ENCODE peak calls at places on chromosome 5, in four cellular contexts. H is A549, G is HepG2, B is WTC11. E is an unnamed sample.

GRCh38 chr5:24510523-24510988 is 134.2 kb downstream of the CDH10 start:
- DNase-seq in H (peak), G (peak), B (no peak), E (no peak)

GRCh38 chr5:151492729-151493128 is 45.3 kb downstream of the SLC36A1 start:
- DNase-seq in H (peak), G (no peak), B (no peak), E (no peak)

GRCh38 chr5:175718401-175719108 is 60.7 kb downstream of the HRH2 start:
- DNase-seq in H (peak), G (no peak), B (peak), E (peak)

GRCh38 chr5:164600166-164600715 is 1094.8 kb downstream of the MAT2B start:
- DNase-seq in H (no peak), G (no peak), B (no peak), E (no peak)

GRCh38 chr5:68771221-68771620 is 322.6 kb upstream of the SLC30A5 start:
- DNase-seq in H (no peak), G (no peak), B (no peak), E (no peak)

GRCh38 chr5:80070338-80071056 is 35.3 kb downstream of the THBS4 start:
- DNase-seq in H (no peak), G (no peak), B (no peak), E (no peak)

GRCh38 chr5:17882760-17883488 is 248.7 kb downstream of the TAF11L14 start:
- DNase-seq in H (peak), G (no peak), B (peak), E (no peak)

GRCh38 chr5:153441997-153442396 is 48.5 kb upstream of the GRIA1 start:
- DNase-seq in H (no peak), G (no peak), B (no peak), E (no peak)

GRCh38 chr5:157819502-157820125 is 39.3 kb downstream of the CLINT1 start:
- DNase-seq in H (no peak), G (peak), B (no peak), E (no peak)

GRCh38 chr5:82991059-82991458 is 86.1 kb downstream of the TMEM167A start:
- DNase-seq in H (no peak), G (no peak), B (no peak), E (no peak)

GRCh38 chr5:140282266-140282665 is 20.6 kb downstream of the PFDN1 start:
- DNase-seq in H (no peak), G (no peak), B (no peak), E (no peak)

GRCh38 chr5:52786937-52787599 is 648 bp upstream of the ITGA1 start:
- DNase-seq in H (peak), G (peak), B (peak), E (no peak)

GRCh38 chr5:171152382-171152781 is 156.7 kb upstream of the TLX3 start:
- DNase-seq in H (peak), G (no peak), B (no peak), E (peak)

GRCh38 chr5:168693297-168693696 is 114.1 kb upstream of the PANK3 start:
- DNase-seq in H (no peak), G (no peak), B (no peak), E (peak)

GRCh38 chr5:173554989-173555705 is 61.3 kb downstream of the BOD1 start:
- DNase-seq in H (no peak), G (peak), B (no peak), E (no peak)

GRCh38 chr5:125148706-125149105 is 402.3 kb upstream of the ZNF608 start:
- DNase-seq in H (no peak), G (no peak), B (no peak), E (no peak)

GRCh38 chr5:81779125-81779934 is 28.4 kb upstream of the SSBP2 start:
- DNase-seq in H (no peak), G (no peak), B (no peak), E (no peak)

GRCh38 chr5:168916852-168917251 is 337.7 kb upstream of the PANK3 start:
- DNase-seq in H (no peak), G (no peak), B (no peak), E (no peak)

GRCh38 chr5:98168862-98169261 is 604.6 kb upstream of the RGMB start:
- DNase-seq in H (no peak), G (no peak), B (no peak), E (no peak)

GRCh38 chr5:5409151-5409810 is 13.2 kb upstream of the ICE1 start:
- DNase-seq in H (peak), G (no peak), B (no peak), E (no peak)

GRCh38 chr5:151085517-151086031 is 4.7 kb upstream of the TNIP1 start:
- DNase-seq in H (peak), G (no peak), B (no peak), E (no peak)

GRCh38 chr5:173910215-173910614 is 22.1 kb downstream of the CPEB4 start:
- DNase-seq in H (no peak), G (no peak), B (no peak), E (no peak)

GRCh38 chr5:151198861-151199260 is 25.0 kb downstream of the CCDC69 start:
- DNase-seq in H (no peak), G (no peak), B (no peak), E (no peak)

GRCh38 chr5:108379722-108380530 is 2.0 kb downstream of the FBXL17 start:
- DNase-seq in H (no peak), G (peak), B (no peak), E (no peak)

GRCh38 chr5:146400206-146400605 is 46.9 kb upstream of the TCERG1 start:
- DNase-seq in H (no peak), G (no peak), B (no peak), E (no peak)

GRCh38 chr5:134873494-134873893 is 677 bp upstream of the TXNDC15 start:
- DNase-seq in H (no peak), G (no peak), B (no peak), E (peak)

DNA sequence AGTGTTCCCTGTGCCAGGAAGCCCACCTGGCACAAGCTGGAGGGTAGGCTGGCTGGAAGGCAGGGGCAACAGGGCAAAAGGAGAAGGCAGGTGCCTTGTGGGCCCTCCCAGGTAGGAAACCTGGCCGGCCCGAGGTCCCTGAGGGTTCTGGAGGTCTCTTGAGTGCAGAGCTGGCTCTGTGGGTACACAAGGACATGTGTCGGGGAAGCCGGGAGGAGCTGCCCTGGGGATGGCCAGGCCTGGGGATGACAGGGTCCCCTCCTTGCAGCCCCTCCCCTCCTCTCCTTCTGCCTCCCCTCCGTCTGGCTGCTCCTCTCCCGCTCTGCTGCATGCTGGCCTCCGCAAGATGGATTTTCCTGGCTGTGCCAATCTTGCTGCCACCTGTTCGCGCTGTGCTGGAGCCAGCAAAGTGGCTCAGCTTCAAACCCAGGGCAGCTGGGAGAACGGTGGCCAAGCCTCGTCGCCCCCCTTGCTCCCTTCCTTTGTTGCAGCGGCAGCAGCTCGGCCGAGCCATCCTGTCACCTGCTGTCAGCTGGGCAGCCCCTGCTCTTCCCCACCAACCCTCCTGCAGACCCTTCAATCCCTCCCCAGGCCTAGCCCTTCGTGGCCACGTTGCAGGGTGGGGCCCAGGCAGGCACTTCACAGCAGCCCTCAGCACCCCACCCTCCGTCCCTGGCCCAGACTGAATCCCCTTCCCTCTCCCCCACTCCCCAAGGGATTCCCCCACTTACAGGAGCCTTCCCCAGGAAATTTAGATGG is 17.6 kb upstream of the UNC5A start:
- DNase-seq in H (no peak), G (no peak), B (no peak), E (no peak)
- TF ChIP-seq HMGXB4 in H (no peak), G (no peak), B (no peak), E (no peak)

GRCh38 chr5:179194201-179194910 is 134.2 kb downstream of the ZNF354C start:
- DNase-seq in H (no peak), G (no peak), B (peak), E (no peak)
- TF ChIP-seq HMGXB4 in H (no peak), G (no peak), B (no peak), E (no peak)

GRCh38 chr5:36607114-36607561 is 732 bp downstream of the SLC1A3 start:
- DNase-seq in H (peak), G (no peak), B (no peak), E (no peak)

GRCh38 chr5:36605241-36605640 is 1.2 kb upstream of the SLC1A3 start:
- DNase-seq in H (no peak), G (no peak), B (no peak), E (no peak)

GRCh38 chr5:36606052-36606436 is 362 bp upstream of the SLC1A3 start:
- DNase-seq in H (no peak), G (no peak), B (no peak), E (no peak)

GRCh38 chr5:36607838-36608783 is 1.7 kb downstream of the SLC1A3 start:
- DNase-seq in H (no peak), G (no peak), B (no peak), E (no peak)

DNA sequence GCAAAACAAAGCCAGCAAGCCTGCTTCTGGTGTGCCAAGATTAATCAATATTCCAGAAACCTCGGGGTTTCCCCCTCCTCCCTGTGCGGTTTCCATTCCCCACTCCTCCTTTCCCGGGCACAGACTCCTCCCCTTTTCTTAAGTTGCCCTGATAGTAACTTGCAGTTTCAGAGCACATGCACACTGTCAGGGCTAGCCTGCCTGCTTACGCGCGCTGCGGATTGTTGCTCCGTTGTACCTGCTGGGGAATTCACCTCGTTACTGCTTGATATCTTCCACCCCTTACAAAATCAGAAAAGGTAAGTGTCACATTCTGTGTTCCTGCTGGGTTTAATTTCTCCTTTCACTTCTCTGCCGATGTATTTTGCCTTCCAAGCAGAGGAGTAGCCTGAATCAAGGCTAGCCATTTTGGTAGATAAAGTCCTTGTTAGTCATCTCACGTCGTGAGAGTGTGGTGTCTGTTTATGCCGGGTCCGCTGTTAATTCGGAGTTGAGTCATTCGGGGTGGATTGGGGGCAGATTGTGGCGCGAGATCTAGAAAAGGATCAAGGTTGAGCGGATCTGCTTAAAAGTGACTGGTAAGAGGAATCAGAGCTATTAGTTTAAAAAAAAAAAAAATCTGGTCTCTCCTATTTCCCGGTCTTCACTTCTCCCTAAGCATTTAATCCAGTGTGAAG is at the start of gene SLC1A3:
- DNase-seq in H (peak), G (no peak), B (peak), E (no peak)
- TF ChIP-seq HMGXB4 in H (no peak), G (no peak), B (no peak), E (no peak)

GRCh38 chr5:31291323-31291854 is 97.9 kb downstream of the CDH6 start:
- DNase-seq in H (peak), G (no peak), B (peak), E (no peak)
- TF ChIP-seq HMGXB4 in H (no peak), G (no peak), B (no peak), E (no peak)

GRCh38 chr5:178238711-178239592 is 6.3 kb upstream of the PHYKPL start:
- DNase-seq in H (no peak), G (no peak), B (no peak), E (no peak)
- TF ChIP-seq HMGXB4 in H (no peak), G (no peak), B (no peak), E (no peak)

DNA sequence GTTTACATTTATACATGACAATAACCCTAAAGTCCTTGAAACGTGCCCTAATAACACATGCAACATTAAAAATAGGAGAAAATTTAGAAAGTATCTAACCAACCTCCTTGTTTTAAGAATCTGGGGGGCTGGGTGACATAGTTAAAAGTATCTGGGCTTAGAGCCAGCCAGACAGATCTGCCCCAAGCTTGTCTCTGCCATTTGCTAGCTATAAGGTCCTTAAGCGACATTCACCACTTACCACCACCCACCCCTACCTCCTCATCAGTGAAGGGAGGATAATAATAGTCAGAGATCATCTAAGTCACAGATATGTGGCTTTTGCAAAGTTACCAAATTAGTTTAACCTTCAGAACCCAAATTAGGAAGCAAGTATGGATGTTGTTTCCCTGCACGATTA is 33.8 kb upstream of the CAST start:
- DNase-seq in H (no peak), G (no peak), B (no peak), E (no peak)
- TF ChIP-seq HMGXB4 in H (no peak), G (no peak), B (no peak), E (no peak)

GRCh38 chr5:121863753-121864152 is 12.1 kb downstream of the FTMT start:
- DNase-seq in H (no peak), G (no peak), B (no peak), E (no peak)
- TF ChIP-seq HMGXB4 in H (no peak), G (no peak), B (no peak), E (no peak)

DNA sequence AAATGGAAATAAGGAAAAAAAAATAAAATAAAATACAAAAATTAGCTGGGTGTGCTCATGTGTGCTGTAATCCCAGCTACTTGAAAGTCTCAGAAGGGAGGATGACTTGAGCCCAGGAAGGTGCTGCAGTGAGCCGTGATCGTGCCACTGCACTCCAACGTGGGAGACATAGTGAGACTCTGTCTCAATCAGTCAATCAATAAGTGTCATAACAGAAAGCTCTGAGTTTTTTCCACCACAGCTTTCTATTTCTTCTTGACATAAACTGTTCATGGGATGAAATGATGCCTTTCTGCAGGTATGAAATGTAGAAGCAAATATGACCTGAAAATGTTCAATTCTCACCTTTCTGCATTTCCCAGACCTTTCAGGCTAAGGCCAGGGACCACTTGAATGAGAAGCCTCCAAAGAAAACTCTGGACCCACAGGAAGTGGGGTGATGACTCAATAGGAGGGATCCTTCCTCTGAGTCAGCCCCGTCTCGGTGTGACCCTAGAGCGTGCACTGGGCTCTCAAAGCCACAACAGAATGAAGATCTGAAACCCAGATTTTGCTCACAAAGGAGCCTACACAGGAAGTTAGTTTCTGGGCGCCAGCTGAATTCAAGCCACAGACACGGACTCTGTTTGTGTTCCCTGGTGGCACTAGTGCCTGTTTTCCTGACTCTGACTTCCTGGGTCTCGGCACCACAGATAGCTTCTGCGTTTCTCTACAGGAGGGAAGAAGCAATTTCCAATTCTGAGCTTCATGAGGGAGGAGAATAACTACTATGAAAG is 62.0 kb downstream of the ANKH start:
- DNase-seq in H (peak), G (peak), B (no peak), E (peak)
- TF ChIP-seq HMGXB4 in H (no peak), G (no peak), B (no peak), E (no peak)

DNA sequence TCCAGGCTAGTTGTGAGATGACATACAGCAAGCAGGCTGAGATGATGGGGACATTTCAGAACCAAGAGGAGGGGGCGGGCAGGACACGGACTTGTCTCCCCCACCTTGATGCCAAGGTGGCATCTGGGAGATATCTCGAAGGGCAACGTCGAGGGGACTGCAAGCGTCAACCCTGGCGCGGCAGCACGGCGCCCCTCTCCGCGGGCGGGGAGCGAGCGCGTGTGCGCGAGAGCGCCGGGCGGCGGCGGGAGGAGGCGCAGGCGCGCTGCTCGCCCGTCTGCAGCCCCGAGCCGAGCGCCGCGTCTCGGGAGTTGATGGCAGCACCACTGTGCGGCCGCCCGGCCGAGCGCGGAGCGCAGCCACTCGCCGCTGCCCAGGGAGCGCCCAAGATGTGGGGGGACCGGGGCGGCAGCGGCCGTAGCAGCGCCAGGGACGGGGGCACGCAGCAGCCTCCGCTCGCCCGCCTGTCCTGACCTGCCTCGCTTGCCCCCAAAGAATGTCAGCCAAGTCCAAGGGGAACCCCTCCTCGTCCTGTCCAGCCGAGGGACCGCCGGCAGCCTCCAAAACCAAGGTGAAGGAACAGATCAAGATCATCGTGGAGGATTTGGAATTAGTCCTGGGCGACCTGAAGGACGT is at the start of gene PRR16:
- DNase-seq in H (peak), G (no peak), B (peak), E (peak)
- TF ChIP-seq HMGXB4 in H (no peak), G (no peak), B (peak), E (no peak)

E was measured in K562.